ENCODE peak calls at places on chromosomes 1 and 21, in eight cellular contexts. One of them, this sample, is unnamed.

GRCh38 chr1:48859429-48859828 is 82.7 kb upstream of the BEND5 start:
- DNase-seq in left ventricle myocardium inferior: no peak
- DNase-seq in body of pancreas: no peak
- DNase-seq in dorsolateral prefrontal cortex: no peak
- DNase-seq in hepatocyte: no peak
- DNase-seq in GM23338: no peak
- DNase-seq in pancreas: no peak
- DNase-seq in A549: no peak
- DNase-seq in this sample: no peak

GRCh38 chr21:42681296-42682206 is 28.1 kb downstream of the PDE9A start:
- DNase-seq in left ventricle myocardium inferior: no peak
- DNase-seq in body of pancreas: no peak
- DNase-seq in dorsolateral prefrontal cortex: no peak
- DNase-seq in hepatocyte: no peak
- DNase-seq in GM23338: no peak
- DNase-seq in pancreas: no peak
- DNase-seq in A549: no peak
- DNase-seq in this sample: no peak

GRCh38 chr1:229563241-229563640 is 4.7 kb upstream of the ABCB10 start:
- DNase-seq in left ventricle myocardium inferior: no peak
- DNase-seq in body of pancreas: no peak
- DNase-seq in dorsolateral prefrontal cortex: no peak
- DNase-seq in hepatocyte: no peak
- DNase-seq in GM23338: peak
- DNase-seq in pancreas: no peak
- DNase-seq in A549: no peak
- DNase-seq in this sample: peak

GRCh38 chr1:172540635-172541034 is 7.7 kb downstream of the SUCO start:
- DNase-seq in left ventricle myocardium inferior: no peak
- DNase-seq in body of pancreas: no peak
- DNase-seq in dorsolateral prefrontal cortex: no peak
- DNase-seq in hepatocyte: no peak
- DNase-seq in GM23338: no peak
- DNase-seq in pancreas: no peak
- DNase-seq in A549: no peak
- DNase-seq in this sample: no peak

GRCh38 chr1:167121375-167122120 is 27.7 kb downstream of the STYXL2 start:
- DNase-seq in left ventricle myocardium inferior: no peak
- DNase-seq in body of pancreas: peak
- DNase-seq in dorsolateral prefrontal cortex: no peak
- DNase-seq in hepatocyte: peak
- DNase-seq in GM23338: peak
- DNase-seq in pancreas: peak
- DNase-seq in A549: peak
- DNase-seq in this sample: no peak

GRCh38 chr1:109226078-109226445 is 12.3 kb downstream of the SARS1 start:
- DNase-seq in left ventricle myocardium inferior: no peak
- DNase-seq in body of pancreas: no peak
- DNase-seq in dorsolateral prefrontal cortex: no peak
- DNase-seq in hepatocyte: no peak
- DNase-seq in GM23338: no peak
- DNase-seq in pancreas: no peak
- DNase-seq in A549: no peak
- DNase-seq in this sample: no peak

GRCh38 chr21:46145840-46146691 is 9.3 kb downstream of the FTCD start:
- DNase-seq in left ventricle myocardium inferior: no peak
- DNase-seq in body of pancreas: no peak
- DNase-seq in dorsolateral prefrontal cortex: no peak
- DNase-seq in hepatocyte: no peak
- DNase-seq in GM23338: no peak
- DNase-seq in pancreas: no peak
- DNase-seq in A549: no peak
- DNase-seq in this sample: no peak

GRCh38 chr1:197331565-197331964 is 63.5 kb downstream of the CRB1 start:
- DNase-seq in left ventricle myocardium inferior: no peak
- DNase-seq in body of pancreas: no peak
- DNase-seq in dorsolateral prefrontal cortex: no peak
- DNase-seq in hepatocyte: no peak
- DNase-seq in GM23338: no peak
- DNase-seq in pancreas: no peak
- DNase-seq in A549: no peak
- DNase-seq in this sample: no peak

GRCh38 chr1:85850238-85850637 is 142.0 kb upstream of the ZNHIT6 start:
- DNase-seq in left ventricle myocardium inferior: no peak
- DNase-seq in body of pancreas: no peak
- DNase-seq in dorsolateral prefrontal cortex: no peak
- DNase-seq in hepatocyte: peak
- DNase-seq in GM23338: peak
- DNase-seq in pancreas: no peak
- DNase-seq in A549: peak
- DNase-seq in this sample: no peak

GRCh38 chr1:48767957-48768510 is 8.7 kb downstream of the BEND5 start:
- DNase-seq in left ventricle myocardium inferior: no peak
- DNase-seq in body of pancreas: no peak
- DNase-seq in dorsolateral prefrontal cortex: no peak
- DNase-seq in hepatocyte: no peak
- DNase-seq in GM23338: no peak
- DNase-seq in pancreas: no peak
- DNase-seq in A549: no peak
- DNase-seq in this sample: no peak

GRCh38 chr1:226510453-226510852 is 38.1 kb upstream of the STUM start:
- DNase-seq in left ventricle myocardium inferior: no peak
- DNase-seq in body of pancreas: no peak
- DNase-seq in dorsolateral prefrontal cortex: no peak
- DNase-seq in hepatocyte: no peak
- DNase-seq in GM23338: no peak
- DNase-seq in pancreas: no peak
- DNase-seq in A549: no peak
- DNase-seq in this sample: no peak

GRCh38 chr1:9766759-9767442 is 56.9 kb downstream of the CLSTN1 start:
- DNase-seq in left ventricle myocardium inferior: no peak
- DNase-seq in body of pancreas: no peak
- DNase-seq in dorsolateral prefrontal cortex: peak
- DNase-seq in hepatocyte: peak
- DNase-seq in GM23338: no peak
- DNase-seq in pancreas: no peak
- DNase-seq in A549: peak
- DNase-seq in this sample: no peak

GRCh38 chr1:54982739-54983138 is 2.3 kb downstream of the TMEM61 start:
- DNase-seq in left ventricle myocardium inferior: no peak
- DNase-seq in body of pancreas: peak
- DNase-seq in dorsolateral prefrontal cortex: no peak
- DNase-seq in hepatocyte: no peak
- DNase-seq in GM23338: no peak
- DNase-seq in pancreas: no peak
- DNase-seq in A549: no peak
- DNase-seq in this sample: peak

GRCh38 chr21:43193651-43194302 is 25.0 kb downstream of the CRYAA start:
- DNase-seq in left ventricle myocardium inferior: peak
- DNase-seq in body of pancreas: peak
- DNase-seq in dorsolateral prefrontal cortex: peak
- DNase-seq in hepatocyte: peak
- DNase-seq in GM23338: no peak
- DNase-seq in pancreas: no peak
- DNase-seq in A549: no peak
- DNase-seq in this sample: peak

GRCh38 chr1:25169610-25170009 is 62.7 kb downstream of the SYF2 start:
- DNase-seq in left ventricle myocardium inferior: no peak
- DNase-seq in body of pancreas: no peak
- DNase-seq in dorsolateral prefrontal cortex: no peak
- DNase-seq in hepatocyte: no peak
- DNase-seq in GM23338: no peak
- DNase-seq in pancreas: no peak
- DNase-seq in A549: no peak
- DNase-seq in this sample: no peak

GRCh38 chr1:177164380-177165068 is at the start of gene ASTN1:
- DNase-seq in left ventricle myocardium inferior: no peak
- DNase-seq in body of pancreas: no peak
- DNase-seq in dorsolateral prefrontal cortex: no peak
- DNase-seq in hepatocyte: no peak
- DNase-seq in GM23338: peak
- DNase-seq in pancreas: no peak
- DNase-seq in A549: no peak
- DNase-seq in this sample: peak
- H3K27ac ChIP-seq in left ventricle myocardium inferior: no peak
- H3K27ac ChIP-seq in body of pancreas: no peak
- H3K27ac ChIP-seq in dorsolateral prefrontal cortex: no peak
- H3K27ac ChIP-seq in hepatocyte: no peak
- H3K27ac ChIP-seq in GM23338: no peak
- H3K27ac ChIP-seq in pancreas: no peak
- H3K27ac ChIP-seq in A549: no peak
- H3K27ac ChIP-seq in this sample: no peak

DNA sequence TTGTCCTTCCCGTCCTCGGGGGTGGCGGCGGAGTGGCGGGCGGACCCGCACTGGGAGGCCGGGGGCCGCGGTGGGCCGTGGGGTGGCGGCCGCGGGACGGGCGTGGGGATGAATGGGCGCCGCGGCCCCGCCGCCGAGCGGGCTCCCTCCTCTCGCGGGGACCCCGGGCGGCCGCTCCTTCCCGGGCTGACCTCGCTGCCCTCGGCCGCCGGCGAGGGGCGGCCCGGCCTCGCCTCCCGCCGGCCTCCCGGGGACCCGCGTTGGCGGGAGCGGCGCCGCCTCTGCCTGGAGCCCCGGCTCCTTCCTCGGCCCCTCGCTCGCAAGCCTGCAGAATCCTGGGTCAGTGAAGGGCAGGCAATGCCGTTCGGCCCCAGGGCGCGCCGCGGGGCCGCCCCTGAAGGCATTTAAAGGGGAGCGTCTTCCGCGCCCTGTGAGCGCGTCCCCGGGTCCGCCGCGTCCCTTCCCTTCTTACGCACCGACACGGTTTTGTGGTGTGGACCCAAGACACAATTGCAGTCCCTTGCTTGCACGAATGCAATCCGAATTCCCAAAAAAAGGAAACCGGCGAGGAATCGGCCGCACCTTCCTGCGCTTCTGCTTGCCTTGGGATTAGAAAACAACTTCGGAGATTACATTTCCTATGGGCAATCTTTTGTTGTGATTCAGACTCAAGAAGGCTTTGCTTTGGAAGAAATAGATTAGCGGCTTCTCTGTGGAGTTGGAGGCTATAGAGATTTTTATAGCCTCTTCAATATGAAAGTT is 776 bp downstream of the ITSN1 start:
- DNase-seq in left ventricle myocardium inferior: peak
- DNase-seq in body of pancreas: peak
- DNase-seq in dorsolateral prefrontal cortex: no peak
- DNase-seq in hepatocyte: peak
- DNase-seq in GM23338: peak
- DNase-seq in pancreas: peak
- DNase-seq in A549: peak
- DNase-seq in this sample: peak
- H3K4me3 ChIP-seq in left ventricle myocardium inferior: peak
- H3K4me3 ChIP-seq in body of pancreas: peak
- H3K4me3 ChIP-seq in dorsolateral prefrontal cortex: peak
- H3K4me3 ChIP-seq in hepatocyte: peak
- H3K4me3 ChIP-seq in GM23338: peak
- H3K4me3 ChIP-seq in pancreas: peak
- H3K4me3 ChIP-seq in A549: peak
- H3K4me3 ChIP-seq in this sample: peak

GRCh38 chr1:246002725-246003441 is 504.2 kb downstream of the SMYD3 start:
- DNase-seq in left ventricle myocardium inferior: peak
- DNase-seq in body of pancreas: peak
- DNase-seq in dorsolateral prefrontal cortex: peak
- DNase-seq in hepatocyte: peak
- DNase-seq in GM23338: peak
- DNase-seq in pancreas: peak
- DNase-seq in A549: peak
- DNase-seq in this sample: peak

GRCh38 chr1:246005067-246005466 is 502.0 kb downstream of the SMYD3 start:
- DNase-seq in left ventricle myocardium inferior: no peak
- DNase-seq in body of pancreas: no peak
- DNase-seq in dorsolateral prefrontal cortex: no peak
- DNase-seq in hepatocyte: no peak
- DNase-seq in GM23338: no peak
- DNase-seq in pancreas: no peak
- DNase-seq in A549: no peak
- DNase-seq in this sample: no peak

GRCh38 chr1:246004281-246004680 is 502.8 kb downstream of the SMYD3 start:
- DNase-seq in left ventricle myocardium inferior: no peak
- DNase-seq in body of pancreas: no peak
- DNase-seq in dorsolateral prefrontal cortex: no peak
- DNase-seq in hepatocyte: no peak
- DNase-seq in GM23338: no peak
- DNase-seq in pancreas: no peak
- DNase-seq in A549: no peak
- DNase-seq in this sample: no peak

GRCh38 chr1:246001821-246002220 is 505.3 kb downstream of the SMYD3 start:
- DNase-seq in left ventricle myocardium inferior: no peak
- DNase-seq in body of pancreas: no peak
- DNase-seq in dorsolateral prefrontal cortex: no peak
- DNase-seq in hepatocyte: no peak
- DNase-seq in GM23338: no peak
- DNase-seq in pancreas: no peak
- DNase-seq in A549: no peak
- DNase-seq in this sample: no peak

GRCh38 chr1:246003442-246003730 is 503.7 kb downstream of the SMYD3 start:
- DNase-seq in left ventricle myocardium inferior: no peak
- DNase-seq in body of pancreas: no peak
- DNase-seq in dorsolateral prefrontal cortex: no peak
- DNase-seq in hepatocyte: no peak
- DNase-seq in GM23338: no peak
- DNase-seq in pancreas: no peak
- DNase-seq in A549: no peak
- DNase-seq in this sample: no peak
- TF ChIP-seq CTCF in left ventricle myocardium inferior: peak
- TF ChIP-seq CTCF in body of pancreas: no peak
- TF ChIP-seq CTCF in dorsolateral prefrontal cortex: no peak
- TF ChIP-seq CTCF in hepatocyte: no peak
- TF ChIP-seq CTCF in GM23338: no peak
- TF ChIP-seq CTCF in pancreas: no peak
- TF ChIP-seq CTCF in A549: no peak
- TF ChIP-seq CTCF in this sample: no peak

DNA sequence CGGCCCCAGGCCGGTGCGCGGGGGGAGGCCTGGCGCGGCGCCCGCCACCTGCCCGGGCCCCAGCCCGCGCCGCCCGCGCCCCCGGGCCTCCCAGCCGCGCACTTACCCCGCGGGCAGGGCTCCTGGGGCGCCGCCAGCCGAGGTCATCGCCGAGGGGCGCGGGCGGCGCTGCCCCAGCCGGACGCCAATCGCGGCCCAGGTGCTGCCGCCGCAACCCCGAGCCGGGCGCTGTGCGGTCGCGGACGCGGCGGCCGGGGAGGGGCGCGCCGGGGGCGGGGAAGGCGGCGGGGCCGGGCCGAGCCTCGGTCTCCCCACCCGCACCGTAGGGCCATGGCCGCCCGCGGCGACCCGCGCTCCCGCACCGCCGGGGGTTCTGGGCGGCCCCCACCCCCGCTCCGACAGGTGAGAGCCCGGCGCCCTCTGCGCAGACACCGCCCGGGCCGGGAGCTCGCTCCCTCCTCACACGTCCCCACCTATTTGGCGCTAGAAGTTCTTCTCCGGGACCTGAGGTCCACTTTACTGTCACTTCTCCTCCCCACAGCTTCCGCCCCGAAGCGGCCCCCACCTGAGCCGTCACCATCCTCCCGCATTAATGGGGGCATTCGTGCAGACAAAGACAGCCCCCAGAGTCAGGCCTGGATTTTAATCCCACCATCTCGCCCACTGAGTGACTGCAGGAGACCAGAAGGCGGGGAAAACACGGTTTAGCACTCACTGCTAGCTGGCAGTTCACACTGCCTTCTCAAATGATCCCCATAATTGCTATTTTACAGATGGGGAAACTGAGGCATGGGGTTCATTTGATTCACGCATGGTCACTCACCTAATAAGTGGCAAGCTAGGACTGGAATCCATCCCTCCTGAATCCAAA is at the start of gene TTC39A:
- DNase-seq in left ventricle myocardium inferior: no peak
- DNase-seq in body of pancreas: peak
- DNase-seq in dorsolateral prefrontal cortex: no peak
- DNase-seq in hepatocyte: peak
- DNase-seq in GM23338: peak
- DNase-seq in pancreas: no peak
- DNase-seq in A549: no peak
- DNase-seq in this sample: peak
- H3K27ac ChIP-seq in left ventricle myocardium inferior: peak
- H3K27ac ChIP-seq in body of pancreas: peak
- H3K27ac ChIP-seq in dorsolateral prefrontal cortex: no peak
- H3K27ac ChIP-seq in hepatocyte: peak
- H3K27ac ChIP-seq in GM23338: no peak
- H3K27ac ChIP-seq in pancreas: peak
- H3K27ac ChIP-seq in A549: peak
- H3K27ac ChIP-seq in this sample: peak

This sample was measured in WERI-Rb-1.